ENCODE peak calls at places on chromosomes 5 and 9, in seven cellular contexts. R is HCT116, P is GM23248, A is keratinocyte, N is IMR-90, Z is fibroblast of lung, X is Karpas-422. T is an unnamed sample.

GRCh38 chr5:11390369-11390768 is 513.9 kb downstream of the CTNND2 start:
- DNase-seq in R (no peak), P (peak), A (no peak), N (no peak), Z (peak), X (no peak), T (no peak)

GRCh38 chr5:757931-758697 is 26.4 kb downstream of the ZDHHC11B start:
- DNase-seq in R (no peak), P (no peak), A (no peak), N (no peak), Z (no peak), X (peak), T (peak)

GRCh38 chr5:88883059-88883565 is at the start of gene MEF2C:
- DNase-seq in R (peak), P (peak), A (no peak), N (peak), Z (peak), X (peak), T (peak)

GRCh38 chr5:150778103-150778516 is 447 bp upstream of the SMIM3 start:
- DNase-seq in R (no peak), P (peak), A (no peak), N (peak), Z (peak), X (no peak), T (no peak)

GRCh38 chr9:70229026-70229425 is 29.8 kb upstream of the SMC5 start:
- DNase-seq in R (no peak), P (peak), A (no peak), N (no peak), Z (no peak), X (peak), T (no peak)

GRCh38 chr9:126695186-126696090 is 81.7 kb downstream of the LMX1B start:
- DNase-seq in R (no peak), P (no peak), A (no peak), N (no peak), Z (no peak), X (no peak), T (peak)

GRCh38 chr9:132181796-132182521 is 20.1 kb downstream of the NTNG2 start:
- DNase-seq in R (no peak), P (peak), A (no peak), N (peak), Z (peak), X (no peak), T (peak)

GRCh38 chr5:155935723-155936122 is 391.2 kb upstream of the SGCD start:
- DNase-seq in R (no peak), P (no peak), A (no peak), N (no peak), Z (no peak), X (no peak), T (no peak)

GRCh38 chr5:34582364-34582763 is 73.8 kb upstream of the RAI14 start:
- DNase-seq in R (no peak), P (no peak), A (no peak), N (no peak), Z (no peak), X (no peak), T (no peak)

GRCh38 chr5:67246546-67246945 is 49.9 kb upstream of the CD180 start:
- DNase-seq in R (no peak), P (no peak), A (no peak), N (no peak), Z (no peak), X (no peak), T (no peak)

GRCh38 chr9:8616419-8616818 is 816.8 kb upstream of the DMAC1 start:
- DNase-seq in R (no peak), P (no peak), A (no peak), N (no peak), Z (peak), X (no peak), T (no peak)

GRCh38 chr9:68555416-68555815 is 14.7 kb upstream of the TMEM252 start:
- DNase-seq in R (no peak), P (no peak), A (no peak), N (no peak), Z (no peak), X (no peak), T (no peak)

GRCh38 chr9:130298663-130299279 is 33.2 kb downstream of the HMCN2 start:
- DNase-seq in R (no peak), P (peak), A (no peak), N (no peak), Z (peak), X (peak), T (no peak)

GRCh38 chr9:134346840-134347239 is 20.6 kb downstream of the RXRA start:
- DNase-seq in R (no peak), P (no peak), A (no peak), N (no peak), Z (no peak), X (no peak), T (no peak)

GRCh38 chr5:178487911-178488310 is 102.3 kb downstream of the COL23A1 start:
- DNase-seq in R (no peak), P (no peak), A (no peak), N (no peak), Z (no peak), X (no peak), T (no peak)

GRCh38 chr9:114930063-114930812 is at the start of gene TNFSF8:
- DNase-seq in R (no peak), P (no peak), A (no peak), N (no peak), Z (no peak), X (peak), T (no peak)

GRCh38 chr5:146516151-146516475 is at the start of gene GPR151:
- DNase-seq in R (no peak), P (no peak), A (no peak), N (peak), Z (peak), X (peak), T (no peak)

GRCh38 chr9:136277746-136278145 is 26.1 kb downstream of the CCDC187 start:
- DNase-seq in R (no peak), P (no peak), A (no peak), N (no peak), Z (no peak), X (no peak), T (no peak)

GRCh38 chr5:72529383-72529782 is 22.2 kb upstream of the ZNF366 start:
- DNase-seq in R (no peak), P (no peak), A (no peak), N (no peak), Z (no peak), X (no peak), T (no peak)

GRCh38 chr9:34612788-34613390 is 992 bp upstream of the RPP25L start:
- DNase-seq in R (peak), P (peak), A (no peak), N (peak), Z (peak), X (peak), T (peak)

GRCh38 chr9:76873821-76874220 is 32.1 kb downstream of the PRUNE2 start:
- DNase-seq in R (no peak), P (peak), A (no peak), N (no peak), Z (no peak), X (no peak), T (no peak)

GRCh38 chr9:33350310-33350709 is 52.1 kb downstream of the AQP7 start:
- DNase-seq in R (no peak), P (peak), A (no peak), N (peak), Z (peak), X (no peak), T (no peak)

GRCh38 chr5:1838013-1838412 is 36.8 kb downstream of the NDUFS6 start:
- DNase-seq in R (no peak), P (no peak), A (no peak), N (no peak), Z (no peak), X (no peak), T (no peak)

GRCh38 chr5:61811052-61811451 is 479.0 kb downstream of the ZSWIM6 start:
- DNase-seq in R (no peak), P (peak), A (no peak), N (no peak), Z (peak), X (no peak), T (no peak)

GRCh38 chr5:168654225-168654624 is 75.1 kb upstream of the PANK3 start:
- DNase-seq in R (no peak), P (peak), A (no peak), N (peak), Z (peak), X (no peak), T (peak)

GRCh38 chr9:98764351-98764750 is 32.0 kb downstream of the ANKS6 start:
- DNase-seq in R (no peak), P (peak), A (no peak), N (peak), Z (peak), X (no peak), T (no peak)

GRCh38 chr9:125558453-125559084 is 148.4 kb downstream of the MAPKAP1 start:
- DNase-seq in R (peak), P (peak), A (no peak), N (peak), Z (peak), X (peak), T (peak)

GRCh38 chr5:127612441-127613141 is 36.3 kb upstream of the CTXN3 start:
- DNase-seq in R (no peak), P (no peak), A (no peak), N (no peak), Z (no peak), X (no peak), T (no peak)

GRCh38 chr5:140780512-140780911 is 5.4 kb upstream of the PCDHA1 start:
- DNase-seq in R (no peak), P (no peak), A (no peak), N (no peak), Z (no peak), X (no peak), T (no peak)

GRCh38 chr5:1467341-1468246 is 22.4 kb upstream of the SLC6A3 start:
- DNase-seq in R (no peak), P (no peak), A (no peak), N (no peak), Z (no peak), X (no peak), T (peak)

GRCh38 chr5:138580777-138581176 is 5.6 kb upstream of the HSPA9 start:
- DNase-seq in R (no peak), P (no peak), A (no peak), N (no peak), Z (no peak), X (no peak), T (no peak)

GRCh38 chr9:917730-918129 is 58.7 kb upstream of the DMRT3 start:
- DNase-seq in R (no peak), P (no peak), A (no peak), N (no peak), Z (no peak), X (no peak), T (no peak)
- H3K9ac ChIP-seq in R (no peak), P (no peak), A (no peak), N (no peak), Z (no peak), X (no peak), T (no peak)

GRCh38 chr9:129145841-129146292 is 32.2 kb downstream of the IER5L start:
- DNase-seq in R (no peak), P (peak), A (no peak), N (peak), Z (peak), X (no peak), T (no peak)
- H3K9ac ChIP-seq in R (peak), P (peak), A (no peak), N (peak), Z (peak), X (no peak), T (peak)

DNA sequence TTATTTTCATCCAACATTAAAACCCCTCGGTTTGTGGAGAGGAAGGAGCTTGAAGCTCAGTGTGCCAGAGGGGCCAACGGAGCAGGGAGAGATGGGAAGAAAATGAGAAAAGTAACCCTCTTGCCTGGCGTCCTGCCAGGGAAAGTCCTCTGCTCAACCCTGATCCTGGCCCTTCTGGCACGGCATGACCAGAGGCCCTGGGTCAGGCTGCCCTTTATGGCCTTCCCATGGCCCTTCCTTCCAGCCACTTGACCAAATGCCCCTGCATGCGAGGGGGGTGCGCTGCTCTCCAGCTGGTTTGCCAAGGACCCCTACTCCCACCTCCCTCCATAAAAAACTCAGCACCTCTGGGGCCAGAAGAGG is 43.8 kb downstream of the SPRY4 start:
- DNase-seq in R (no peak), P (no peak), A (no peak), N (no peak), Z (no peak), X (no peak), T (no peak)
- H3K9ac ChIP-seq in R (no peak), P (no peak), A (no peak), N (no peak), Z (no peak), X (no peak), T (no peak)

GRCh38 chr9:11194249-11194648 is 581.4 kb upstream of the PTPRD start:
- DNase-seq in R (no peak), P (no peak), A (no peak), N (no peak), Z (no peak), X (no peak), T (no peak)
- H3K9ac ChIP-seq in R (no peak), P (no peak), A (no peak), N (no peak), Z (no peak), X (no peak), T (no peak)

GRCh38 chr5:154214236-154215106 is 23.9 kb downstream of the GALNT10 start:
- DNase-seq in R (no peak), P (peak), A (no peak), N (peak), Z (peak), X (no peak), T (no peak)
- H3K9ac ChIP-seq in R (no peak), P (peak), A (peak), N (no peak), Z (no peak), X (no peak), T (peak)

T was measured in SK-N-SH.